ENCODE peak calls at places on chromosomes 4 and X, in four cellular contexts. R is fibroblast of the conjunctiva, D is T-helper 1 cell, Z is neural crest cell. H is an unnamed sample.
A peak's percentile ranks its signal among the peaks of the same experiment; 100 is the strongest.

GRCh38 chrX:152821145-152821765 is 9.3 kb downstream of the CETN2 start:
- DNase-seq in R (no peak), D (no peak), Z (peak; percentile 39), H (no peak)

GRCh38 chrX:118345045-118345400 is 883 bp upstream of the WDR44 start:
- DNase-seq in R (no peak), D (no peak), Z (no peak), H (no peak)

GRCh38 chr4:144646523-144647094 is 653 bp downstream of the HHIP start:
- DNase-seq in R (no peak), D (no peak), Z (peak; percentile 31), H (no peak)

GRCh38 chr4:81058621-81059020 is 28.1 kb downstream of the BMP3 start:
- DNase-seq in R (no peak), D (no peak), Z (no peak), H (no peak)

GRCh38 chr4:849478-850175 is 23.7 kb upstream of the CPLX1 start:
- DNase-seq in R (no peak), D (no peak), Z (no peak), H (no peak)

GRCh38 chrX:20531667-20532066 is 265.0 kb upstream of the RPS6KA3 start:
- DNase-seq in R (no peak), D (no peak), Z (no peak), H (no peak)

GRCh38 chr4:89657931-89658700 is 178.8 kb downstream of the SNCA start:
- DNase-seq in R (peak; percentile 27), D (no peak), Z (no peak), H (no peak)

GRCh38 chr4:152357206-152357605 is 178.7 kb downstream of the FBXW7 start:
- DNase-seq in R (no peak), D (no peak), Z (no peak), H (no peak)

GRCh38 chr4:82561745-82562552 is at the start of gene TMEM150C:
- DNase-seq in R (no peak), D (no peak), Z (peak; percentile 35), H (no peak)

GRCh38 chr4:98516042-98516440 is 142.4 kb downstream of the TSPAN5 start:
- DNase-seq in R (no peak), D (no peak), Z (no peak), H (no peak)

GRCh38 chr4:20305976-20306375 is 54.3 kb downstream of the SLIT2 start:
- DNase-seq in R (no peak), D (no peak), Z (no peak), H (no peak)

GRCh38 chr4:37477126-37477525 is 209.1 kb downstream of the RELL1 start:
- DNase-seq in R (no peak), D (no peak), Z (no peak), H (no peak)

GRCh38 chr4:52234539-52235174 is 183.6 kb downstream of the SPATA18 start:
- DNase-seq in R (peak; percentile 23), D (no peak), Z (no peak), H (no peak)

GRCh38 chr4:5992171-5993062 is 25.8 kb downstream of the C4orf50 start:
- DNase-seq in R (no peak), D (no peak), Z (no peak), H (no peak)

H was measured in central memory CD4-positive, alpha-beta T cell.